ENCODE peak calls at places on chromosomes 6 and 20, in ten cellular contexts. V, U, C, I, P, X, Y, Z, J and A are unnamed samples.
A peak's percentile ranks its signal among the peaks of the same experiment; 100 is the strongest.

GRCh38 chr6:111721677-111722219 is 116.1 kb upstream of the TRAF3IP2 start:
- DNase-seq in U (no peak), C (no peak), Y (no peak), P (peak; percentile 20), X (peak; percentile 64), I (no peak), J (no peak), V (no peak), Z (no peak), A (no peak)

GRCh38 chr6:19879663-19880062 is 42.5 kb downstream of the ID4 start:
- DNase-seq in C (no peak), U (no peak), V (no peak), P (no peak), X (no peak), Z (no peak), J (no peak), Y (no peak), I (no peak), A (no peak)

GRCh38 chr6:47221565-47221964 is 88.1 kb downstream of the TNFRSF21 start:
- DNase-seq in J (no peak), C (no peak), V (no peak), I (no peak), P (no peak), X (no peak), U (no peak), Y (no peak), Z (no peak), A (no peak)

GRCh38 chr20:23152308-23152892 is 66.3 kb upstream of the CD93 start:
- DNase-seq in X (peak; percentile 98), U (peak; percentile 94), C (peak; percentile 49), Y (no peak), J (peak; percentile 92), I (peak; percentile 95), Z (peak; percentile 91), V (peak; percentile 91), P (peak; percentile 36), A (peak; percentile 83)

GRCh38 chr6:132392792-132393191 is 8.5 kb downstream of the MOXD1 start:
- DNase-seq in Y (no peak), Z (no peak), V (no peak), C (no peak), P (peak; percentile 33), U (no peak), J (no peak), X (no peak), I (no peak), A (no peak)

GRCh38 chr6:119035459-119035858 is 43.0 kb downstream of the FAM184A start:
- DNase-seq in X (no peak), Z (no peak), I (no peak), P (no peak), Y (no peak), C (no peak), J (no peak), V (no peak), U (no peak), A (no peak)

GRCh38 chr20:54267510-54268003 is 59.7 kb downstream of the PFDN4 start:
- DNase-seq in V (no peak), Y (no peak), X (no peak), J (peak; percentile 59), Z (no peak), P (no peak), C (peak; percentile 26), U (no peak), I (no peak), A (no peak)

GRCh38 chr20:764255-764654 is 4.0 kb downstream of the SLC52A3 start:
- DNase-seq in J (peak; percentile 6), X (no peak), V (no peak), C (no peak), I (no peak), Z (no peak), P (no peak), U (no peak), Y (no peak), A (no peak)

DNA sequence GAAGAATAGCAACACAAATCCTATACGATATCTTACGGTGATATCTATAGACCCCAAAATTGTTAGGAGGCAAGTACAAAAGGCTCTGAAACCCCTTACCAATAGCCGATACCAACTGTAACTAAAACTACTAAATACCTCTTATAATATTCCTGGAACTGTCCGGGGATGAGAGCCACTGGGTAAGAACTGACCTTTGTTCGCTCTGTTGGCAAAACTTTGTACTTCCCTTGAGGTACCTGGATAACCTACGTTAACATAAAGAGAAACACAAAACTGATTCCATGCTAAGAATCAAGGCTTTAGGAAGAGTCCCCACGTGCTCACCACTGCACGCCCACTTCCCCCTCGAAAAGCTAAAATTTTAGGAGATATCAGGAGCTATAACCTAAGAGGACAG is 9.7 kb downstream of the PHF10 start:
- DNase-seq in C (no peak), P (no peak), I (no peak), U (no peak), Y (no peak), X (no peak), J (no peak), V (no peak), Z (no peak), A (no peak)
- H3K4me1 ChIP-seq in C (no peaks in the 10 kb centered on the region), P (peaks cover 6% of the 10 kb centered on the region), I (peaks cover 6% of the 10 kb centered on the region), U (no peaks in the 10 kb centered on the region), Y (no peaks in the 10 kb centered on the region), X (no peaks in the 10 kb centered on the region), J (no peaks in the 10 kb centered on the region), V (no peaks in the 10 kb centered on the region), Z (no peaks in the 10 kb centered on the region), A (no peaks in the 10 kb centered on the region)

DNA sequence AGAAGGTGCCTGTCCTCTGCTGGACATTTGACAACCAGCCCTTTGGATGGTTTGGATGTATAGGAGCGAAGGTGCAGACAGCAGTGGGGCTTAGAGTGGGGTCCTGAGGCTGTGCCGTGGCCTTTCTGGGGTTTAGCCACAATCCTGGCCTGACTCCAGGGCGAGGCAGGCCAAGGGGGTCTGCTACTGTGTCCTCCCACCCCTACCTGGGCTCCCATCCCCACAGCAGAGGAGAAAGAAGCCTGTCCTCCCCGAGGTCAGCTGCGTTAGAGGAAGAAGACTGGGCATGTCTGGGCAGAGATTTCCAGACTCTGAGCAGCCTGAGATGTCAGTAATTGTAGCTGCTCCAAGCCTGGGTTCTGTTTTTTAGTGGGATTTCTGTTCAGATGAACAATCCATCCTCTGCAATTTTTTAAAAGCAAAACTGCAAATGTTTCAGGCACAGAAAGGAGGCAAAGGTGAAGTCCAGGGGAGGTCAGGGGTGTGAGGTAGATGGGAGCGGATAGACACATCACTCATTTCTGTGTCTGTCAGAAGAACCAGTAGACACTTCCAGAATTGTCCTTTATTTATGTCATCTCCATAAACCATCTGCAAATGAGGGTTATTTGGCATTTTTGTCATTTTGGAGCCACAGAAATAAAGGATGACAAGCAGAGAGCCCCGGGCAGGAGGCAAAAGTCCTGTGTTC is 1.3 kb upstream of the CDKN1A start:
- DNase-seq in U (no peak), I (no peak), X (no peak), V (no peak), Y (no peak), C (no peak), Z (no peak), J (no peak), P (no peak), A (no peak)
- H3K4me3 ChIP-seq in U (no peak overlapping the region), I (peak overlapping the region; percentile 91), X (peak overlapping the region; percentile 7), V (no peak overlapping the region), Y (no peak overlapping the region), C (no peak overlapping the region), Z (no peak overlapping the region), J (no peak overlapping the region), P (no peak overlapping the region), A (peak overlapping the region; percentile 98)

GRCh38 chr20:30612344-30612743 is 645.1 kb upstream of the DEFB115 start:
- DNase-seq in C (no peak), J (no peak), V (no peak), Y (no peak), Z (no peak), U (no peak), I (no peak), P (no peak), X (no peak), A (no peak)
- H3K9me3 ChIP-seq in C (peaks cover 12% of the 10 kb centered on the region), J (no peaks in the 10 kb centered on the region), V (no peaks in the 10 kb centered on the region), Y (no peaks in the 10 kb centered on the region), Z (no peaks in the 10 kb centered on the region), U (no peaks in the 10 kb centered on the region), I (peaks cover 9% of the 10 kb centered on the region), P (peaks cover 12% of the 10 kb centered on the region), X (no peaks in the 10 kb centered on the region), A (peaks cover 7% of the 10 kb centered on the region)

GRCh38 chr6:31658983-31659648 is 1.5 kb downstream of the C6orf47 start:
- DNase-seq in U (no peak), C (no peak), Y (no peak), J (no peak), Z (no peak), X (no peak), V (no peak), P (no peak), I (no peak), A (no peak)
- H3K4me1 ChIP-seq in U (peaks cover 38% of the 10 kb centered on the region), C (peaks cover 67% of the 10 kb centered on the region), Y (peaks cover 23% of the 10 kb centered on the region), J (peaks cover 18% of the 10 kb centered on the region), Z (peaks cover 6% of the 10 kb centered on the region), X (peaks cover 45% of the 10 kb centered on the region), V (peaks cover 23% of the 10 kb centered on the region), P (peaks cover 28% of the 10 kb centered on the region), I (peaks cover 47% of the 10 kb centered on the region), A (peaks cover 70% of the 10 kb centered on the region)

DNA sequence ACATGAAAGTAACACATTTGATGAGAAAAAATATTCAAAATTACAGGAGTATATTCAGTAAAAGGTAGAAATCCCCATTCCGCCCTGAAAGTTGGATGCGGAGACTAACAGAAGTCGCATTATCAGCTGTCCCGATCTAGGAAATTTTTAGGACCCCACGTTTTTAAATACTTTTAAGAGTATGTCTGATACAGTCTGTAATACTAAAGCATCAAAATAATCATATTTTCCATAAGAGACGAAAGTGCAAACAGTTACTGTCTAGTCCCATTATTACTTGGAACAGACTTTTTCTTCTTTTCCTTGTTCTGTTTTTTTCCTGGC is 642 bp downstream of the PLAGL1 start:
- DNase-seq in J (no peak), P (no peak), V (no peak), Z (no peak), C (no peak), U (no peak), X (no peak), I (no peak), Y (no peak), A (no peak)
- H3K4me3 ChIP-seq in J (no peak overlapping the region), P (peak overlapping the region; percentile 58), V (peak overlapping the region; percentile 64), Z (peak overlapping the region; percentile 62), C (peak overlapping the region; percentile 55), U (peak overlapping the region; percentile 58), X (peak overlapping the region; percentile 60), I (peak overlapping the region; percentile 72), Y (peak overlapping the region; percentile 61), A (peak overlapping the region; percentile 75)

DNA sequence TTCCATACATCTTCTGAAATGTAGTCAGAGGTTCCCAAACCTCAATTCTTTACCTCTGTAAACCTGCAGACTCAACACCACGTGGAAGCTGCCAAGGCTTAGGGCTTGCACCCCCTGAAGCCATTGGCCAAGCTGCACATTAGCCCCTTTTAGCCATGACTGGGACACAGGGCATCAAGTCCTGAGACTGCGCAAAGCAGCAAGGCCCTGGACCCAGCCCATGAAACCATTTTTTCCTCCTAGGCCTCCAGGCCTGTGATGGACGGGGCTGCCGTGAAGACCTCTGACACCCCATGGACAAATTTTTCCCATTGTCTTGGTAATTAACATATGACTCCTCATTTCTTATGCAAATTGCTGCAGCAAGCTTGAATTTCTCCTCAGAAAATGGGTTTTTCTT is 727.8 kb downstream of the C6orf118 start:
- DNase-seq in J (no peak), I (no peak), Z (no peak), C (no peak), U (no peak), X (no peak), Y (no peak), V (no peak), P (no peak), A (no peak)
- H3K9me3 ChIP-seq in J (no peaks in the 10 kb centered on the region), I (no peaks in the 10 kb centered on the region), Z (no peaks in the 10 kb centered on the region), C (peaks cover 15% of the 10 kb centered on the region), U (no peaks in the 10 kb centered on the region), X (no peaks in the 10 kb centered on the region), Y (no peaks in the 10 kb centered on the region), V (no peaks in the 10 kb centered on the region), P (no peaks in the 10 kb centered on the region), A (peaks cover 22% of the 10 kb centered on the region)